ENCODE peak calls at places on chromosomes 11 and 22, in five cellular contexts. One of them, this sample, is unnamed.

GRCh38 chr11:43574949-43575915 is 105.3 kb upstream of the HSD17B12 start:
- DNase-seq in fibroblast of the aortic adventitia: peak; percentile 57
- DNase-seq in mesothelial cell of epicardium: no peak
- DNase-seq in GM10248: no peak
- DNase-seq in kidney: peak; percentile 64
- DNase-seq in this sample: no peak

GRCh38 chr11:100878474-100878873 is 191.4 kb downstream of the ARHGAP42 start:
- DNase-seq in fibroblast of the aortic adventitia: peak; percentile 87
- DNase-seq in mesothelial cell of epicardium: no peak
- DNase-seq in GM10248: no peak
- DNase-seq in kidney: no peak
- DNase-seq in this sample: no peak

GRCh38 chr11:92226331-92227232 is 2.0 kb downstream of the FAT3 start:
- DNase-seq in fibroblast of the aortic adventitia: no peak
- DNase-seq in mesothelial cell of epicardium: peak; percentile 40
- DNase-seq in GM10248: peak; percentile 8
- DNase-seq in kidney: peak; percentile 81
- DNase-seq in this sample: no peak

GRCh38 chr11:2743427-2744110 is 43.8 kb upstream of the KCNQ1OT1 start:
- DNase-seq in fibroblast of the aortic adventitia: no peak
- DNase-seq in mesothelial cell of epicardium: no peak
- DNase-seq in GM10248: no peak
- DNase-seq in kidney: peak; percentile 63
- DNase-seq in this sample: no peak

GRCh38 chr11:74611369-74611861 is 19.0 kb downstream of the POLD3 start:
- DNase-seq in fibroblast of the aortic adventitia: peak; percentile 91
- DNase-seq in mesothelial cell of epicardium: no peak
- DNase-seq in GM10248: peak; percentile 31
- DNase-seq in kidney: no peak
- DNase-seq in this sample: no peak

GRCh38 chr11:15793032-15793996 is 563.0 kb downstream of the SOX6 start:
- DNase-seq in fibroblast of the aortic adventitia: peak; percentile 76
- DNase-seq in mesothelial cell of epicardium: no peak
- DNase-seq in GM10248: no peak
- DNase-seq in kidney: no peak
- DNase-seq in this sample: no peak

GRCh38 chr22:40121463-40121862 is 56.3 kb upstream of the TNRC6B start:
- DNase-seq in fibroblast of the aortic adventitia: no peak
- DNase-seq in mesothelial cell of epicardium: no peak
- DNase-seq in GM10248: no peak
- DNase-seq in kidney: no peak
- DNase-seq in this sample: no peak

GRCh38 chr11:76889414-76889975 is 28.8 kb downstream of the ACER3 start:
- DNase-seq in fibroblast of the aortic adventitia: no peak
- DNase-seq in mesothelial cell of epicardium: no peak
- DNase-seq in GM10248: no peak
- DNase-seq in kidney: no peak
- DNase-seq in this sample: no peak

GRCh38 chr22:31566484-31566883 is 70.1 kb downstream of the SFI1 start:
- DNase-seq in fibroblast of the aortic adventitia: no peak
- DNase-seq in mesothelial cell of epicardium: no peak
- DNase-seq in GM10248: no peak
- DNase-seq in kidney: no peak
- DNase-seq in this sample: no peak

GRCh38 chr11:128039140-128040021 is 548.0 kb downstream of the ETS1 start:
- DNase-seq in fibroblast of the aortic adventitia: peak; percentile 95
- DNase-seq in mesothelial cell of epicardium: no peak
- DNase-seq in GM10248: no peak
- DNase-seq in kidney: peak; percentile 78
- DNase-seq in this sample: no peak

GRCh38 chr11:3156282-3156660 is 8.8 kb downstream of the OSBPL5 start:
- DNase-seq in fibroblast of the aortic adventitia: no peak
- DNase-seq in mesothelial cell of epicardium: no peak
- DNase-seq in GM10248: no peak
- DNase-seq in kidney: peak; percentile 64
- DNase-seq in this sample: no peak

GRCh38 chr11:73245461-73245860 is 26.7 kb upstream of the P2RY6 start:
- DNase-seq in fibroblast of the aortic adventitia: no peak
- DNase-seq in mesothelial cell of epicardium: no peak
- DNase-seq in GM10248: no peak
- DNase-seq in kidney: peak; percentile 35
- DNase-seq in this sample: no peak

GRCh38 chr11:68372114-68372513 is 59.7 kb downstream of the LRP5 start:
- DNase-seq in fibroblast of the aortic adventitia: no peak
- DNase-seq in mesothelial cell of epicardium: no peak
- DNase-seq in GM10248: no peak
- DNase-seq in kidney: peak; percentile 82
- DNase-seq in this sample: no peak

GRCh38 chr11:3109921-3110706 is 52.9 kb upstream of the CARS1 start:
- DNase-seq in fibroblast of the aortic adventitia: peak; percentile 23
- DNase-seq in mesothelial cell of epicardium: peak; percentile 16
- DNase-seq in GM10248: peak; percentile 75
- DNase-seq in kidney: peak; percentile 55
- DNase-seq in this sample: peak; percentile 12

GRCh38 chr11:127471662-127472061 is 471.1 kb upstream of the KIRREL3 start:
- DNase-seq in fibroblast of the aortic adventitia: no peak
- DNase-seq in mesothelial cell of epicardium: no peak
- DNase-seq in GM10248: no peak
- DNase-seq in kidney: no peak
- DNase-seq in this sample: no peak

GRCh38 chr11:111663820-111664219 is 61.6 kb downstream of the SIK2 start:
- DNase-seq in fibroblast of the aortic adventitia: peak; percentile 28
- DNase-seq in mesothelial cell of epicardium: no peak
- DNase-seq in GM10248: no peak
- DNase-seq in kidney: no peak
- DNase-seq in this sample: no peak

GRCh38 chr11:118610773-118611432 is 3.5 kb downstream of the PHLDB1 start:
- DNase-seq in fibroblast of the aortic adventitia: peak; percentile 64
- DNase-seq in mesothelial cell of epicardium: peak; percentile 64
- DNase-seq in GM10248: peak; percentile 85
- DNase-seq in kidney: peak; percentile 94
- DNase-seq in this sample: peak; percentile 83

GRCh38 chr11:8247312-8247711 is 16.4 kb downstream of the LMO1 start:
- DNase-seq in fibroblast of the aortic adventitia: no peak
- DNase-seq in mesothelial cell of epicardium: no peak
- DNase-seq in GM10248: no peak
- DNase-seq in kidney: peak; percentile 51
- DNase-seq in this sample: no peak

GRCh38 chr22:23285734-23286133 is 105.4 kb downstream of the BCR start:
- DNase-seq in fibroblast of the aortic adventitia: no peak
- DNase-seq in mesothelial cell of epicardium: no peak
- DNase-seq in GM10248: no peak
- DNase-seq in kidney: peak; percentile 48
- DNase-seq in this sample: no peak

GRCh38 chr11:13040969-13041561 is 31.9 kb downstream of the RASSF10 start:
- DNase-seq in fibroblast of the aortic adventitia: no peak
- DNase-seq in mesothelial cell of epicardium: no peak
- DNase-seq in GM10248: no peak
- DNase-seq in kidney: no peak
- DNase-seq in this sample: no peak

GRCh38 chr11:64763804-64764611 is 4.2 kb upstream of the PYGM start:
- DNase-seq in fibroblast of the aortic adventitia: no peak
- DNase-seq in mesothelial cell of epicardium: no peak
- DNase-seq in GM10248: peak; percentile 17
- DNase-seq in kidney: peak; percentile 51
- DNase-seq in this sample: no peak

GRCh38 chr11:130522284-130522961 is 74.0 kb downstream of the ADAMTS15 start:
- DNase-seq in fibroblast of the aortic adventitia: peak; percentile 96
- DNase-seq in mesothelial cell of epicardium: peak; percentile 41
- DNase-seq in GM10248: no peak
- DNase-seq in kidney: peak; percentile 96
- DNase-seq in this sample: no peak

GRCh38 chr22:30876925-30877553 is 91.5 kb downstream of the MORC2 start:
- DNase-seq in fibroblast of the aortic adventitia: peak; percentile 86
- DNase-seq in mesothelial cell of epicardium: peak; percentile 27
- DNase-seq in GM10248: no peak
- DNase-seq in kidney: peak; percentile 72
- DNase-seq in this sample: no peak

GRCh38 chr11:77776455-77776854 is 44.1 kb downstream of the RSF1 start:
- DNase-seq in fibroblast of the aortic adventitia: peak; percentile 18
- DNase-seq in mesothelial cell of epicardium: no peak
- DNase-seq in GM10248: no peak
- DNase-seq in kidney: no peak
- DNase-seq in this sample: no peak

GRCh38 chr11:78298216-78298860 is 109.6 kb downstream of the USP35 start:
- DNase-seq in fibroblast of the aortic adventitia: no peak
- DNase-seq in mesothelial cell of epicardium: no peak
- DNase-seq in GM10248: no peak
- DNase-seq in kidney: no peak
- DNase-seq in this sample: no peak

GRCh38 chr11:76339217-76339616 is 41.7 kb downstream of the THAP12 start:
- DNase-seq in fibroblast of the aortic adventitia: peak; percentile 43
- DNase-seq in mesothelial cell of epicardium: no peak
- DNase-seq in GM10248: no peak
- DNase-seq in kidney: peak; percentile 87
- DNase-seq in this sample: no peak

GRCh38 chr11:11332141-11332710 is 20.8 kb downstream of the CSNK2A3 start:
- DNase-seq in fibroblast of the aortic adventitia: no peak
- DNase-seq in mesothelial cell of epicardium: no peak
- DNase-seq in GM10248: no peak
- DNase-seq in kidney: no peak
- DNase-seq in this sample: no peak

GRCh38 chr11:116281173-116282160 is 491.3 kb downstream of the BUD13 start:
- DNase-seq in fibroblast of the aortic adventitia: no peak
- DNase-seq in mesothelial cell of epicardium: no peak
- DNase-seq in GM10248: no peak
- DNase-seq in kidney: no peak
- DNase-seq in this sample: no peak
- TF ChIP-seq CTCF in fibroblast of the aortic adventitia: no peak
- TF ChIP-seq CTCF in mesothelial cell of epicardium: no peak
- TF ChIP-seq CTCF in GM10248: no peak
- TF ChIP-seq CTCF in kidney: no peak
- TF ChIP-seq CTCF in this sample: no peak

DNA sequence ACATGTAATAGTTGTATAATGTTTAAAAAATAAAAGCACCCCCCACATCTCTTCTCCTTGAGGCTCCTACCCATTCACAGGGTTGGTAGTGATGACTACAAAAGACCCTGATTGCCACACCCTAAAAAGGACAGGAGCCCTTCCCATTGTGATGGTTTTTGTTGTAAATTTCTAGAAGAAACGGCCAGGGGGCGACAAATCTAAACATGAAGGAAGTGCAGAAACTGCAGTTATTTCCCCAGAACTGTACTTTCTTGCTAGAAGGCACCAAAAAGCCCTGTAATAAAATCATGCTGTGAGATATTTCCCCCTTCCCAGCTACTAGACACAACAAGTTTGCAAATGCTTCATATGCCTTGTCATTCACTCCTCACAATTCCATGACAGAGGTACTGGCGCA is 10.8 kb downstream of the PRR5L start:
- DNase-seq in fibroblast of the aortic adventitia: peak; percentile 69
- DNase-seq in mesothelial cell of epicardium: no peak
- DNase-seq in GM10248: no peak
- DNase-seq in kidney: no peak
- DNase-seq in this sample: no peak
- TF ChIP-seq CTCF in fibroblast of the aortic adventitia: peak; percentile 61
- TF ChIP-seq CTCF in mesothelial cell of epicardium: peak; percentile 63
- TF ChIP-seq CTCF in GM10248: peak; percentile 22
- TF ChIP-seq CTCF in kidney: no peak
- TF ChIP-seq CTCF in this sample: no peak

GRCh38 chr11:67118059-67118766 is 850 bp upstream of the KDM2A start:
- DNase-seq in fibroblast of the aortic adventitia: no peak
- DNase-seq in mesothelial cell of epicardium: peak; percentile 41
- DNase-seq in GM10248: peak; percentile 50
- DNase-seq in kidney: peak; percentile 89
- DNase-seq in this sample: peak; percentile 66

GRCh38 chr11:67120456-67120855 is 1.4 kb downstream of the KDM2A start:
- DNase-seq in fibroblast of the aortic adventitia: no peak
- DNase-seq in mesothelial cell of epicardium: no peak
- DNase-seq in GM10248: no peak
- DNase-seq in kidney: no peak
- DNase-seq in this sample: no peak

GRCh38 chr11:67117667-67118058 is 1.4 kb upstream of the KDM2A start:
- DNase-seq in fibroblast of the aortic adventitia: no peak
- DNase-seq in mesothelial cell of epicardium: peak; percentile 34
- DNase-seq in GM10248: peak; percentile 27
- DNase-seq in kidney: peak; percentile 82
- DNase-seq in this sample: peak; percentile 58

GRCh38 chr11:67119577-67120391 is 721 bp downstream of the KDM2A start:
- DNase-seq in fibroblast of the aortic adventitia: no peak
- DNase-seq in mesothelial cell of epicardium: no peak
- DNase-seq in GM10248: peak; percentile 37
- DNase-seq in kidney: peak; percentile 78
- DNase-seq in this sample: peak; percentile 33

GRCh38 chr11:67118801-67119576 is at the start of gene KDM2A:
- DNase-seq in fibroblast of the aortic adventitia: peak; percentile 97
- DNase-seq in mesothelial cell of epicardium: peak; percentile 99
- DNase-seq in GM10248: peak; percentile 99
- DNase-seq in kidney: peak; percentile 100
- DNase-seq in this sample: peak; percentile 93
- TF ChIP-seq CTCF in fibroblast of the aortic adventitia: no peak
- TF ChIP-seq CTCF in mesothelial cell of epicardium: no peak
- TF ChIP-seq CTCF in GM10248: peak; percentile 26
- TF ChIP-seq CTCF in kidney: peak; percentile 40
- TF ChIP-seq CTCF in this sample: no peak

GRCh38 chr11:6694229-6694535 is 11.0 kb upstream of the MRPL17 start:
- DNase-seq in fibroblast of the aortic adventitia: no peak
- DNase-seq in mesothelial cell of epicardium: no peak
- DNase-seq in GM10248: no peak
- DNase-seq in kidney: no peak
- DNase-seq in this sample: no peak
- TF ChIP-seq CTCF in fibroblast of the aortic adventitia: no peak
- TF ChIP-seq CTCF in mesothelial cell of epicardium: no peak
- TF ChIP-seq CTCF in GM10248: no peak
- TF ChIP-seq CTCF in kidney: no peak
- TF ChIP-seq CTCF in this sample: no peak